ENCODE peak calls at places on chromosomes 3 and 15, in seven cellular contexts. One of them, this sample, is unnamed.

GRCh38 chr3:88180398-88180999 is 30.7 kb downstream of the C3orf38 start:
- DNase-seq in kidney: no peak
- DNase-seq in heart left ventricle: no peak
- DNase-seq in Panc1: peak
- DNase-seq in endodermal cell: no peak
- DNase-seq in lung: no peak
- DNase-seq in RWPE1: peak
- DNase-seq in this sample: peak

GRCh38 chr3:52108302-52109232 is 45.7 kb downstream of the POC1A start:
- DNase-seq in kidney: peak
- DNase-seq in heart left ventricle: peak
- DNase-seq in Panc1: no peak
- DNase-seq in RWPE1: no peak
- DNase-seq in endodermal cell: peak
- DNase-seq in lung: no peak
- DNase-seq in this sample: peak

GRCh38 chr3:37161351-37161750 is 13.0 kb downstream of the LRRFIP2 start:
- DNase-seq in kidney: no peak
- DNase-seq in endodermal cell: no peak
- DNase-seq in Panc1: no peak
- DNase-seq in RWPE1: no peak
- DNase-seq in heart left ventricle: no peak
- DNase-seq in lung: no peak
- DNase-seq in this sample: no peak

GRCh38 chr15:80059786-80060489 is 462 bp downstream of the ZFAND6 start:
- DNase-seq in kidney: no peak
- DNase-seq in Panc1: no peak
- DNase-seq in endodermal cell: no peak
- DNase-seq in heart left ventricle: peak
- DNase-seq in RWPE1: peak
- DNase-seq in lung: peak
- DNase-seq in this sample: peak

GRCh38 chr15:42143866-42144625 is 12.4 kb downstream of the PLA2G4F start:
- DNase-seq in lung: no peak
- DNase-seq in kidney: peak
- DNase-seq in endodermal cell: no peak
- DNase-seq in Panc1: no peak
- DNase-seq in heart left ventricle: no peak
- DNase-seq in RWPE1: no peak
- DNase-seq in this sample: no peak

GRCh38 chr15:67085818-67086649 is 20.6 kb downstream of the SMAD3 start:
- DNase-seq in endodermal cell: peak
- DNase-seq in kidney: no peak
- DNase-seq in RWPE1: no peak
- DNase-seq in heart left ventricle: no peak
- DNase-seq in Panc1: no peak
- DNase-seq in lung: no peak
- DNase-seq in this sample: no peak

GRCh38 chr3:12335421-12335820 is 46.6 kb downstream of the PPARG start:
- DNase-seq in heart left ventricle: no peak
- DNase-seq in Panc1: no peak
- DNase-seq in kidney: no peak
- DNase-seq in endodermal cell: no peak
- DNase-seq in RWPE1: no peak
- DNase-seq in lung: no peak
- DNase-seq in this sample: no peak

GRCh38 chr3:51385621-51386091 is 565 bp downstream of the MANF start:
- DNase-seq in heart left ventricle: no peak
- DNase-seq in Panc1: no peak
- DNase-seq in endodermal cell: no peak
- DNase-seq in kidney: peak
- DNase-seq in lung: no peak
- DNase-seq in RWPE1: no peak
- DNase-seq in this sample: no peak

GRCh38 chr15:49718234-49718633 is 97.4 kb downstream of the DTWD1 start:
- DNase-seq in kidney: no peak
- DNase-seq in Panc1: no peak
- DNase-seq in lung: no peak
- DNase-seq in endodermal cell: no peak
- DNase-seq in heart left ventricle: no peak
- DNase-seq in RWPE1: no peak
- DNase-seq in this sample: peak

GRCh38 chr3:134647902-134648760 is 2.7 kb downstream of the KY start:
- DNase-seq in kidney: no peak
- DNase-seq in Panc1: no peak
- DNase-seq in lung: no peak
- DNase-seq in RWPE1: no peak
- DNase-seq in endodermal cell: peak
- DNase-seq in heart left ventricle: no peak
- DNase-seq in this sample: no peak

GRCh38 chr3:66499881-66500574 is 794 bp downstream of the LRIG1 start:
- DNase-seq in kidney: peak
- DNase-seq in lung: peak
- DNase-seq in endodermal cell: peak
- DNase-seq in Panc1: no peak
- DNase-seq in heart left ventricle: peak
- DNase-seq in RWPE1: no peak
- DNase-seq in this sample: peak

GRCh38 chr15:37136666-37137065 is 36.3 kb upstream of the MEIS2 start:
- DNase-seq in kidney: no peak
- DNase-seq in RWPE1: no peak
- DNase-seq in endodermal cell: no peak
- DNase-seq in Panc1: no peak
- DNase-seq in lung: no peak
- DNase-seq in heart left ventricle: no peak
- DNase-seq in this sample: no peak

GRCh38 chr3:126607214-126607908 is 47.6 kb downstream of the TXNRD3 start:
- DNase-seq in endodermal cell: no peak
- DNase-seq in lung: no peak
- DNase-seq in kidney: no peak
- DNase-seq in Panc1: no peak
- DNase-seq in heart left ventricle: no peak
- DNase-seq in RWPE1: peak
- DNase-seq in this sample: no peak

GRCh38 chr3:21752749-21753347 is 1.8 kb upstream of the ZNF385D start:
- DNase-seq in RWPE1: no peak
- DNase-seq in kidney: no peak
- DNase-seq in heart left ventricle: peak
- DNase-seq in lung: no peak
- DNase-seq in endodermal cell: no peak
- DNase-seq in Panc1: no peak
- DNase-seq in this sample: peak
- TF ChIP-seq CTCF in RWPE1: no peak
- TF ChIP-seq CTCF in kidney: peak
- TF ChIP-seq CTCF in heart left ventricle: peak
- TF ChIP-seq CTCF in lung: peak
- TF ChIP-seq CTCF in endodermal cell: peak
- TF ChIP-seq CTCF in Panc1: peak
- TF ChIP-seq CTCF in this sample: peak

GRCh38 chr3:8737301-8737700 is 3.7 kb downstream of the CAV3 start:
- DNase-seq in heart left ventricle: no peak
- DNase-seq in kidney: no peak
- DNase-seq in Panc1: no peak
- DNase-seq in lung: no peak
- DNase-seq in RWPE1: no peak
- DNase-seq in endodermal cell: no peak
- DNase-seq in this sample: no peak
- H3K27ac ChIP-seq in heart left ventricle: no peak
- H3K27ac ChIP-seq in kidney: no peak
- H3K27ac ChIP-seq in Panc1: no peak
- H3K27ac ChIP-seq in lung: no peak
- H3K27ac ChIP-seq in RWPE1: peak
- H3K27ac ChIP-seq in endodermal cell: no peak
- H3K27ac ChIP-seq in this sample: no peak

DNA sequence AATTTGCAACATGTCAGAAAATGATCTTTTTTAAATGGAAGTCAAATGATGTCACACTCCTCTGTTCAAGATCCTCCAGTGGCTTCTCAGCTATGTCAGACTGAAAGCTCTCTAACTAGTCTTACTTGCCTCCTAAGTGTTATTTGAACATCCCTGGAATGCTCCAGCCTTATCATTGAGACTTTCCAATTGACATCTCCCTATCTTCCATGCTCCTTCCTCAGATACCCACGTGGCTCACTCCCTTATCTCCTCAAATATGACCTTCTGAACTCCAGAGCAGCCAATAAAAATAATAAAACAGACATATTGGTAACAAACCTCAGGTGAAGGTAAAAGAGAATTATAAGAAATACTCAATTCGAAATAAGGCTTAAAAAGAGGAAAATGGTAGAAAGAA is 25.5 kb upstream of the AADAC start:
- DNase-seq in endodermal cell: no peak
- DNase-seq in kidney: no peak
- DNase-seq in lung: no peak
- DNase-seq in heart left ventricle: no peak
- DNase-seq in RWPE1: no peak
- DNase-seq in Panc1: no peak
- DNase-seq in this sample: no peak
- TF ChIP-seq CTCF in endodermal cell: no peak
- TF ChIP-seq CTCF in kidney: no peak
- TF ChIP-seq CTCF in lung: no peak
- TF ChIP-seq CTCF in heart left ventricle: no peak
- TF ChIP-seq CTCF in RWPE1: no peak
- TF ChIP-seq CTCF in Panc1: no peak
- TF ChIP-seq CTCF in this sample: no peak

GRCh38 chr15:101320501-101321052 is 25.5 kb upstream of the SNRPA1 start:
- DNase-seq in kidney: peak
- DNase-seq in RWPE1: no peak
- DNase-seq in heart left ventricle: no peak
- DNase-seq in lung: peak
- DNase-seq in Panc1: no peak
- DNase-seq in endodermal cell: peak
- DNase-seq in this sample: peak
- H3K27ac ChIP-seq in kidney: no peak
- H3K27ac ChIP-seq in RWPE1: no peak
- H3K27ac ChIP-seq in heart left ventricle: no peak
- H3K27ac ChIP-seq in lung: no peak
- H3K27ac ChIP-seq in Panc1: no peak
- H3K27ac ChIP-seq in endodermal cell: no peak
- H3K27ac ChIP-seq in this sample: no peak

DNA sequence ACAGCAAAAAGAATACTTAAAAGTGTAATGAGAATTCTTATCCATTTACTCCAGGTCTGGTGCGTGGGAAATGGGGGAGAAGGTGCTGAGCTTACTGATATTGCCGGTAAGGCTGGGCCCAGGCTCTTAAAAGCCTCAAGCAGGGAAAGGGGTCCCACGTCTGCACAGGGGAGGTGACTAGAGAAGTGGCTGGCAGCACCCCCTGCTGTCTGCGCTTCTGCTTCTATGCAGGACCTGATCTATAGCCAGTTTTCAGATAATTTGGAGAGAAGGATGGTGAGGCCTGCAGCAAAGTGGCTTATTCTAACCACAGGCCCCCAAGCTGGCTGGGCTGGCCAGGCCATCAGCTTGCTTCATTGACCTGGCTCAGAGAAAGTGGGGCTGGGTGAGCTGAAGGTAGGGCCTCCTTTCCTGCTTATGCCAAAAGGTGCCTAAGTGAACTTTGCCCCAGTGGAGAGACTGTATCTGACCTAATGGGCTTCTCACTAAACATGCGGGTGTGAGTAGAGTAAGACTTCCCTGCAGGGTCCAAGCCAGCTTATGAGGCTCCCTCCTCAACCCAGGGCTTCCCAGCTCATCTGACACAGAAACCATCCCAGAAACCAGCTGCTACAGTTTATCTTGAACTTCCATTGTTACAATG is 30.9 kb upstream of the ATP1B3 start:
- DNase-seq in Panc1: no peak
- DNase-seq in kidney: no peak
- DNase-seq in endodermal cell: peak
- DNase-seq in heart left ventricle: no peak
- DNase-seq in RWPE1: no peak
- DNase-seq in lung: no peak
- DNase-seq in this sample: no peak
- TF ChIP-seq CTCF in Panc1: no peak
- TF ChIP-seq CTCF in kidney: no peak
- TF ChIP-seq CTCF in endodermal cell: peak
- TF ChIP-seq CTCF in heart left ventricle: no peak
- TF ChIP-seq CTCF in RWPE1: no peak
- TF ChIP-seq CTCF in lung: no peak
- TF ChIP-seq CTCF in this sample: no peak

GRCh38 chr3:45120615-45121158 is 25.5 kb downstream of the CDCP1 start:
- DNase-seq in endodermal cell: no peak
- DNase-seq in RWPE1: no peak
- DNase-seq in kidney: no peak
- DNase-seq in heart left ventricle: no peak
- DNase-seq in Panc1: no peak
- DNase-seq in lung: no peak
- DNase-seq in this sample: no peak
- H3K27ac ChIP-seq in endodermal cell: no peak
- H3K27ac ChIP-seq in RWPE1: peak
- H3K27ac ChIP-seq in kidney: no peak
- H3K27ac ChIP-seq in heart left ventricle: no peak
- H3K27ac ChIP-seq in Panc1: no peak
- H3K27ac ChIP-seq in lung: peak
- H3K27ac ChIP-seq in this sample: no peak

DNA sequence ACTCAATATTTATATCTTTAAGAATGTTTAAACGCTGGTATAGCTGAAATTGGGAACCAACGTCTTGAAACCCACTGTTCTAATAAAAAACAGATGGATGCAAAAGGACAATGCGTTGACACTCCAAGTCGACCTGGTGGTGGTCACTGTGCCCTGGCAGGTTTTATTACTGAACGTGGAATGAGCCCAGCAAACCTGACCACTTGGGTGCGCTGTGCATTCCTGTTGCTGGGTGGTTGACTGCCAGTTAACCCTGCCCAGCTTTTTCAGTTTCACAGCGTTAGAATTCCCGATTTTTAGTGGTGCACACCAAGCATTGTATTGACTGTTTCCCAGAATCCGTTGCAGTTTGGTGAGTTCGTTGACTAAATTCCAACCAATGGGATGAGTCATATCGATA is 384.4 kb downstream of the OCA2 start:
- DNase-seq in heart left ventricle: no peak
- DNase-seq in RWPE1: no peak
- DNase-seq in kidney: no peak
- DNase-seq in endodermal cell: peak
- DNase-seq in lung: no peak
- DNase-seq in Panc1: no peak
- DNase-seq in this sample: no peak
- TF ChIP-seq CTCF in heart left ventricle: no peak
- TF ChIP-seq CTCF in RWPE1: no peak
- TF ChIP-seq CTCF in kidney: no peak
- TF ChIP-seq CTCF in endodermal cell: peak
- TF ChIP-seq CTCF in lung: no peak
- TF ChIP-seq CTCF in Panc1: no peak
- TF ChIP-seq CTCF in this sample: no peak

This sample was measured in cardiac muscle cell.